ENCODE peak calls at places on chromosomes 6 and 20, in eight cellular contexts. G, T, Y, L, J, S, U and R are unnamed samples.

GRCh38 chr20:50385733-50386640 is 124.2 kb upstream of the PTPN1 start:
- DNase-seq in G (no peak), T (no peak), Y (no peak), L (no peak), J (no peak), S (no peak), U (no peak), R (no peak)

GRCh38 chr6:219641-220198 is 72.6 kb upstream of the DUSP22 start:
- DNase-seq in G (no peak), T (peak; percentile 20), Y (peak; percentile 39), L (peak; percentile 51), J (no peak), S (peak; percentile 48), U (no peak), R (no peak)

GRCh38 chr20:9403481-9403880 is 110.9 kb upstream of the LAMP5 start:
- DNase-seq in G (no peak), T (no peak), Y (no peak), L (no peak), J (no peak), S (no peak), U (no peak), R (no peak)

GRCh38 chr6:45002390-45002789 is 325.7 kb upstream of the RUNX2 start:
- DNase-seq in G (no peak), T (no peak), Y (peak; percentile 19), L (no peak), J (no peak), S (no peak), U (no peak), R (no peak)

GRCh38 chr6:146602526-146602925 is 3.8 kb downstream of the ADGB start:
- DNase-seq in G (no peak), T (no peak), Y (no peak), L (no peak), J (no peak), S (no peak), U (no peak), R (no peak)

GRCh38 chr6:84498905-84499304 is 265.5 kb downstream of the TBX18 start:
- DNase-seq in G (no peak), T (no peak), Y (no peak), L (no peak), J (no peak), S (no peak), U (no peak), R (no peak)

GRCh38 chr20:46917155-46917554 is 22.5 kb downstream of the EYA2 start:
- DNase-seq in G (no peak), T (no peak), Y (no peak), L (no peak), J (no peak), S (no peak), U (no peak), R (no peak)

GRCh38 chr6:101083533-101084172 is 202.5 kb upstream of the ASCC3 start:
- DNase-seq in G (no peak), T (no peak), Y (peak; percentile 73), L (no peak), J (peak; percentile 93), S (peak; percentile 3), U (no peak), R (no peak)

GRCh38 chr6:35014786-35015185 is 125.7 kb downstream of the ANKS1A start:
- DNase-seq in G (no peak), T (no peak), Y (peak; percentile 28), L (no peak), J (peak; percentile 61), S (no peak), U (no peak), R (no peak)

DNA sequence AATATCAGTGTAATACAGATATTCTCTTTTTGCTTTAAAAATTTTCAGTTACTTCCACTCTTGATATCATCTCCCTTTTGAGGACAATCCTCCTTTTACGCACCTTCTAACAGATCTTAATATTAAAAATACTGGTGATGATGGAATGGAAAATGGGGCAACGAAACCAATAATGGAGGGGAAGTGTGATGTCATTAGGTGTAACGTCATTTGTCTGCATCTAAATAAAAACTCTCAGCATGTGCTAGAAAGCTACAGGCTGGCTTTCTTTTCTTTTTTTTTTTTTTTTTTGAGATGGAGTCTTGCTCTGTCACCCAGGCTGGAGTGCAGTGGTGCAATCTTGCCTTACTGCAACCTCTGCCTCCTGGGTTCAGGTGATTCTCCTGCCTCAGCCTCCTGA is 66.5 kb downstream of the IYD start:
- DNase-seq in G (no peak), T (no peak), Y (no peak), L (no peak), J (no peak), S (no peak), U (no peak), R (no peak)
- TF ChIP-seq CTCF in G (no peak), T (no peak), Y (no peak), L (no peak), J (no peak), S (no peak), U (no peak), R (no peak)

DNA sequence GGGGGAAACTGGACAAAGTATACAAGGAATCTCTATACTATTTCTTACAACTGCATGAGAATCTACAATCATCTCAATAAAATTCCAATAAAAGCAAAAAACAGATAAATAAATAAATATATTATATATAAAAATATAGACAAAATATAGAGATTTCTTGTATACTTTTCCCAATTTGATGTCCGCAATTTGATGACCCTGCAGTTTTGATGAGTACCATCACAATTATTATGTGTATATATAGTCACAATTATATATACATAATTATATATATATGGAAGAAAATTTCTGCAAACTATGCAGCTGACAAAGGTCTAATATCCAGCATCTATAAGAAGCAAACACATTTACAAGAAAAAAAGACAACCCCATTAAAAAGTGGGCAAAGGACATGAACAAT is 169.2 kb upstream of the ATXN1 start:
- DNase-seq in G (no peak), T (no peak), Y (no peak), L (no peak), J (no peak), S (no peak), U (no peak), R (no peak)
- TF ChIP-seq CTCF in G (no peak), T (no peak), Y (no peak), L (no peak), J (no peak), S (no peak), U (no peak), R (no peak)

GRCh38 chr20:14732996-14733395 is 395.6 kb upstream of the FLRT3 start:
- DNase-seq in G (no peak), T (no peak), Y (no peak), L (no peak), J (no peak), S (no peak), U (no peak), R (no peak)
- TF ChIP-seq CTCF in G (no peak), T (no peak), Y (no peak), L (no peak), J (no peak), S (no peak), U (no peak), R (no peak)

GRCh38 chr6:113187671-113188070 is 669.5 kb upstream of the MARCKS start:
- DNase-seq in G (no peak), T (no peak), Y (no peak), L (no peak), J (no peak), S (no peak), U (no peak), R (no peak)

GRCh38 chr6:113194090-113194489 is 663.1 kb upstream of the MARCKS start:
- DNase-seq in G (no peak), T (no peak), Y (no peak), L (no peak), J (no peak), S (no peak), U (no peak), R (no peak)

GRCh38 chr6:113184736-113185135 is 672.4 kb upstream of the MARCKS start:
- DNase-seq in G (no peak), T (no peak), Y (peak; percentile 59), L (peak; percentile 82), J (no peak), S (no peak), U (no peak), R (no peak)

GRCh38 chr6:113185299-113185698 is 671.8 kb upstream of the MARCKS start:
- DNase-seq in G (no peak), T (no peak), Y (no peak), L (peak; percentile 11), J (no peak), S (no peak), U (no peak), R (no peak)

GRCh38 chr6:113190170-113190569 is 667.0 kb upstream of the MARCKS start:
- DNase-seq in G (peak; percentile 12), T (no peak), Y (peak; percentile 17), L (no peak), J (no peak), S (peak; percentile 16), U (no peak), R (no peak)
- TF ChIP-seq CTCF in G (peak; percentile 53), T (no peak), Y (peak; percentile 2), L (no peak), J (peak; percentile 27), S (peak; percentile 37), U (no peak), R (no peak)